ENCODE peak calls at places on chromosomes 7 and 10, in ten cellular contexts. Q, U, B, V, D, N, K, G, E and R are unnamed samples. For H3K27me3 and H3K36me3, the result is how much of the 10 kb centered on the place peaks cover.

GRCh38 chr7:80095545-80095944 is 39.1 kb upstream of the GNAI1 start:
- DNase-seq in U (no peak), G (no peak), V (no peak), B (peak), Q (peak), E (peak), N (no peak), K (no peak), D (no peak), R (no peak)

GRCh38 chr10:58817499-58817898 is 304.8 kb downstream of the BICC1 start:
- DNase-seq in Q (no peak), V (no peak), B (no peak), E (no peak), N (peak), D (no peak), K (no peak), G (peak), U (no peak), R (no peak)

GRCh38 chr10:47175181-47176080 is 124.6 kb upstream of the GDF10 start:
- DNase-seq in N (no peak), Q (no peak), U (no peak), K (no peak), G (no peak), E (no peak), B (no peak), V (no peak), D (no peak), R (no peak)

GRCh38 chr10:97508342-97508741 is 9.6 kb downstream of the UBTD1 start:
- DNase-seq in Q (peak), D (no peak), K (no peak), N (peak), U (no peak), G (no peak), B (no peak), E (peak), V (no peak), R (peak)

GRCh38 chr7:2141656-2142055 is 91.1 kb downstream of the MAD1L1 start:
- DNase-seq in U (no peak), D (no peak), E (no peak), Q (no peak), B (no peak), K (no peak), G (no peak), N (no peak), V (no peak), R (no peak)

GRCh38 chr10:112915590-112916572 is 34.2 kb upstream of the TCF7L2 start:
- DNase-seq in U (no peak), B (no peak), D (peak), V (no peak), N (no peak), Q (peak), K (no peak), G (no peak), E (peak), R (peak)

GRCh38 chr7:122311280-122311679 is 6.7 kb upstream of the FEZF1 start:
- DNase-seq in B (no peak), V (no peak), G (no peak), K (no peak), U (no peak), N (no peak), E (no peak), D (no peak), Q (no peak), R (no peak)

GRCh38 chr7:114459574-114459973 is 45.0 kb downstream of the FOXP2 start:
- DNase-seq in B (no peak), E (no peak), U (no peak), V (no peak), Q (no peak), N (no peak), D (no peak), K (no peak), G (no peak), R (no peak)

GRCh38 chr7:129607471-129608120 is 3.9 kb upstream of the NRF1 start:
- DNase-seq in G (peak), N (no peak), B (peak), E (peak), V (no peak), K (no peak), U (no peak), Q (peak), D (peak), R (no peak)

GRCh38 chr7:44184221-44184873 is 4.9 kb downstream of the GCK start:
- DNase-seq in N (peak), Q (peak), G (no peak), K (no peak), V (no peak), B (no peak), D (peak), E (peak), U (no peak), R (peak)

GRCh38 chr7:150973571-150974451 is 4.3 kb downstream of the KCNH2 start:
- DNase-seq in U (no peak), Q (peak), K (no peak), G (no peak), D (no peak), B (peak), V (no peak), N (no peak), E (no peak), R (no peak)

GRCh38 chr10:114635101-114635500 is 23.0 kb downstream of the ABLIM1 start:
- DNase-seq in G (peak), B (no peak), Q (no peak), U (no peak), V (no peak), K (no peak), N (peak), D (no peak), E (peak), R (no peak)

GRCh38 chr7:159015081-159015893 is 129.4 kb downstream of the VIPR2 start:
- DNase-seq in K (peak), N (peak), B (no peak), D (peak), V (no peak), E (peak), U (no peak), G (peak), Q (no peak), R (no peak)

GRCh38 chr10:8568401-8568800 is 513.9 kb downstream of the GATA3 start:
- DNase-seq in Q (peak), N (no peak), U (no peak), D (peak), G (no peak), K (no peak), V (no peak), E (no peak), B (no peak), R (no peak)

GRCh38 chr10:27446091-27446918 is 57.8 kb upstream of the RAB18 start:
- DNase-seq in K (no peak), N (peak), Q (peak), B (peak), D (peak), E (peak), U (no peak), G (peak), V (no peak), R (no peak)

GRCh38 chr7:102874966-102875365 is 37.8 kb upstream of the LRRC17 start:
- DNase-seq in Q (no peak), B (no peak), V (no peak), G (no peak), U (no peak), N (no peak), D (no peak), E (peak), K (no peak), R (no peak)

GRCh38 chr7:102869195-102869594 is 43.6 kb upstream of the LRRC17 start:
- DNase-seq in K (no peak), B (no peak), D (no peak), Q (no peak), U (no peak), E (no peak), V (no peak), G (no peak), N (no peak), R (no peak)

GRCh38 chr7:102873470-102874165 is 39.2 kb upstream of the LRRC17 start:
- DNase-seq in D (no peak), K (no peak), G (no peak), E (no peak), Q (no peak), V (no peak), B (no peak), N (no peak), U (no peak), R (no peak)

GRCh38 chr7:102874166-102874829 is 38.5 kb upstream of the LRRC17 start:
- DNase-seq in U (no peak), E (peak), G (no peak), V (no peak), Q (peak), B (no peak), D (peak), K (no peak), N (peak), R (peak)

DNA sequence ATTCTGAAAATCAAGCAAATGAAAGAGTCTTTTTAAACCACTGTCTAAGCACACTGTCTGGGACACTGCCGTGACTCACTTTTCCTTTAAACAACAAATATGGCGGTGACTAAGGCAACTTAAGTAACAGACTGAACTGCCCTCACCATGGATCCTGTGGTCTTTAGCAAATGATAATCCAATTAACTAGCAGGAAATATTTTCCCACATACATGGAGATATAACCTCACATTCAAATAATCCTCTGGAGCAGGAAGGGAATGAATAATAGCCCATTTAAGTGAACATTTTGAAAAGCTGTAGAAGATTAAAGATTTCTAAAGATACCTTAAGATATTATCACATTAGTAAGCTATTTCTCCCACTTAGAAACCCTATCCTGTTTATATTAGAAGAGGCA is 40.3 kb upstream of the LRRC17 start:
- DNase-seq in G (no peak), E (peak), K (no peak), N (peak), U (no peak), D (no peak), Q (peak), B (no peak), V (no peak), R (peak)
- TF ChIP-seq CTCF in G (no peak), E (no peak), K (no peak), N (no peak), U (no peak), D (no peak), Q (no peak), B (no peak), V (no peak), R (no peak)

DNA sequence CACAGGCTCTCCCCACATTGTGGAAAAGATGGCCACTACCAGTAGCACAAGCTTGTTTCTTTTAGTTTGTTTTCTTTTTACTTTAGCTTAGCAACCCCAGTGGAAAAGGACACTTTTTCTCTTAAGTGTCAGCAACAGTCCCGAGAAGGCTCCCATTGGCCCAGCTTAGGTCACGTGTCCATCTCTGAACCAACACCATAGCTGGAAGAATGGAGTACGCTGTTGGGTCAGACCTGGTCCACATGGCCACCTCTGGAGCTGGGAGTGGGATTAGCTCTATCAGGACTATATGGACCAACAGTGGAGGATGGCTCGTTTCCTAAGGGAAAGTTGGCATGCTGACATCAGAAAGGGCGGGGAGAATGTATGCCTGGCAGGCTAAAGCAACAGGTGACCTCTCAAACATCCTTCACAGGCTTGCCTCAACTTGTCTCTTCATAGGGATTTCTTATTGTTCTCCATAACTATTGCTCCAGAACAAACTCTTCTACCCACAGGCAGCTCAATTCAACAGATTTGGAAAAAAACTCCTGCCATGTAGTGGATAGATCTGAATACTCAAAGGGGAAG is 27.6 kb upstream of the NEUROG3 start:
- DNase-seq in K (no peak), D (no peak), E (no peak), U (no peak), N (no peak), G (no peak), V (no peak), Q (peak), B (no peak), R (no peak)
- H3K27me3 ChIP-seq in K (half or more), D (under half), E (under half), U (under half), N (under half), G (under half), V (under half), Q (under half), B (under half), R (under half)

DNA sequence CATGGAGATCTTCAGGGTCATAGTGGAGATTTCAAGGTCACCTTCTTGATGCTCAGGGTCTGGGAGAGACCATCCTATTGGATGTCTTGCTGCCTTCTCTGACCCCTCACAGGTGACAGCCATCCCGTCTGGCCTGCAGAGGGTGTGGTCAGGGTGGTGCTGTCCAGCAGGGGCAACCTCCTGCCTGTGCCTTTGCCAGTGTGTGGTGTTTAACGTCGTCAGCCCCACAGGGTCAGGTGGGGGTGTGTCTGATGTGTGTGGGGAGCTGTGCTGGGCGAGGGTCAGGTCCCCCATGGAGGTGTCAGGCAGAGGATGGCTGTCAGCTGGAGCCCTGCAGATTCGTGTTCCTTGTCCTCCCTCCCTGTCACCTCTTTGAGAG is 16.5 kb downstream of the ADCY1 start:
- DNase-seq in E (no peak), Q (no peak), B (no peak), G (no peak), V (peak), K (no peak), N (no peak), D (no peak), U (no peak), R (no peak)
- H3K36me3 ChIP-seq in E (under half), Q (under half), B (under half), G (under half), V (under half), K (under half), N (under half), D (under half), U (under half), R (under half)

GRCh38 chr10:95728535-95728934 is 27.4 kb upstream of the ENTPD1 start:
- DNase-seq in U (no peak), Q (no peak), V (no peak), K (no peak), D (no peak), E (peak), B (no peak), G (no peak), N (peak), R (no peak)
- TF ChIP-seq CTCF in U (no peak), Q (no peak), V (no peak), K (peak), D (no peak), E (peak), B (no peak), G (no peak), N (no peak), R (no peak)

GRCh38 chr7:130734525-130735272 is 692 bp upstream of the KLF14 start:
- DNase-seq in B (peak), K (no peak), Q (peak), D (no peak), E (no peak), U (no peak), V (no peak), N (no peak), G (peak), R (no peak)
- H3K27me3 ChIP-seq in B (under half), K (half or more), Q (under half), D (half or more), E (under half), U (under half), V (half or more), N (under half), G (half or more), R (under half)

GRCh38 chr7:127711872-127712271 is 59.9 kb downstream of the SND1 start:
- DNase-seq in E (no peak), U (no peak), G (no peak), N (no peak), V (no peak), K (no peak), Q (no peak), B (no peak), D (no peak), R (no peak)
- H3K36me3 ChIP-seq in E (half or more), U (under half), G (under half), N (under half), V (under half), K (under half), Q (under half), B (under half), D (under half), R (under half)

GRCh38 chr7:98735801-98736200 is 118.7 kb downstream of the NPTX2 start:
- DNase-seq in U (no peak), D (no peak), N (no peak), V (no peak), K (no peak), G (no peak), B (no peak), E (no peak), Q (no peak), R (no peak)

GRCh38 chr7:98730331-98730730 is 113.2 kb downstream of the NPTX2 start:
- DNase-seq in G (no peak), V (no peak), E (no peak), U (no peak), N (no peak), K (no peak), Q (no peak), B (no peak), D (no peak), R (no peak)

GRCh38 chr7:98737176-98737575 is 120.1 kb downstream of the NPTX2 start:
- DNase-seq in D (no peak), K (no peak), Q (no peak), G (no peak), U (no peak), B (no peak), N (no peak), E (no peak), V (no peak), R (no peak)

GRCh38 chr7:98731651-98732050 is 114.6 kb downstream of the NPTX2 start:
- DNase-seq in G (no peak), K (no peak), E (no peak), D (no peak), Q (no peak), U (no peak), B (no peak), V (no peak), N (no peak), R (no peak)

GRCh38 chr7:98733036-98733435 is 116.0 kb downstream of the NPTX2 start:
- DNase-seq in Q (peak), U (no peak), E (peak), N (peak), G (no peak), D (peak), K (no peak), B (peak), V (no peak), R (no peak)
- TF ChIP-seq CTCF in Q (peak), U (no peak), E (peak), N (peak), G (peak), D (peak), K (peak), B (peak), V (peak), R (peak)

DNA sequence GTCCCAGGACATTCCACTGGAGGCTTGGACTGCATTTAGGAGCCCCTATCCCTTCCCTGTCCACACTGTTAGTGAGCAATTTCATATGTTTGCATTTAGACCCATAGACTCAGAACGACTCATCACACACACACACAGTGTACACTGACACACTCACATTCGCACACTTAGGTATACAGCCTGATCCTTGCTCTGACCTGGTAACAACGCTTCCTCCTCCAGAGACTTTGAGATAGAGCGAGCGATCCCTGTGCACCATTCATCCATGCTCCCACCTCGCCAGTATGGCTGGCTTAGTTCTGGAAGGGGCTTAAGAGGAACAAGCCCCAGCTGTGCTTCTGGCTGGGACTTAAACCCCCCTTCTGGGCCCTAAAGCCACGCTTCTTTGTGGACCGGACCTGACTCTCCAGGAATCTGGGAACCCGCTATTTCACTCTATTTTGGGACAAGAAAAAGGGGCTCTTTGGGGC is 905 bp upstream of the HOXA13 start:
- DNase-seq in V (peak), D (no peak), B (no peak), E (peak), N (no peak), U (no peak), G (no peak), K (no peak), Q (no peak), R (no peak)
- H3K27me3 ChIP-seq in V (half or more), D (half or more), B (half or more), E (under half), N (half or more), U (half or more), G (half or more), K (half or more), Q (half or more), R (half or more)

DNA sequence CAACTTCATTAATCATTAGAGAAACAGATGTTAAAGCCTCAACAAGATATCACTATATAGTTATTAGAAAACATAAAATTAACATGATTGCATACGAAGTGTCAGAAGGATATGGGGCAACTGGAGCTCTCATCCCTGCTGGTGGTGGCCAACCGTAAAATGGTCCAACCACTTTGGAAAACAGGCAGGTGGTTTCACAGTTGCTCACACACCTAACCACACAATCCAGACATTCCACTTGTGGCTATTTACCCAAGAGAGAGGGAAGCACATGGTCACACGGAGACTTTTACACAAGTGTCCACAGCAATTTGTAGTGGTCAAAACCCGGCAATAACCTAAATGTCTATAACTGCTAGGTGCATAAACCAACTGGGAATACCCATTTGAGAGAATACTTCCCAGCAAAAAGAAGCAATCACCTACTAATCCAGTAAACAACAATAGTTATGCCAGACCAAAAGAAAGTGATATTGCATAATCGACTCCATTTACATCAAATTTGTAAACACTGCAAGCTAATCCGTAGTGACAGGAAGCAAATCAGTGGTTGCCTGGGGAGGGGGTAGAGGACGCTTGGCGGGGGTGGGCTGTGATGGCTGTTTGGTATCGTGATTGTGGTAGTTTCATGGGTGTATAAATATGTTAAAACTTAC is 91.8 kb downstream of the LARP4B start:
- DNase-seq in E (no peak), N (no peak), G (no peak), K (no peak), D (no peak), Q (no peak), U (no peak), B (no peak), V (no peak), R (peak)
- H3K36me3 ChIP-seq in E (under half), N (under half), G (under half), K (half or more), D (under half), Q (under half), U (under half), B (under half), V (half or more), R (under half)

DNA sequence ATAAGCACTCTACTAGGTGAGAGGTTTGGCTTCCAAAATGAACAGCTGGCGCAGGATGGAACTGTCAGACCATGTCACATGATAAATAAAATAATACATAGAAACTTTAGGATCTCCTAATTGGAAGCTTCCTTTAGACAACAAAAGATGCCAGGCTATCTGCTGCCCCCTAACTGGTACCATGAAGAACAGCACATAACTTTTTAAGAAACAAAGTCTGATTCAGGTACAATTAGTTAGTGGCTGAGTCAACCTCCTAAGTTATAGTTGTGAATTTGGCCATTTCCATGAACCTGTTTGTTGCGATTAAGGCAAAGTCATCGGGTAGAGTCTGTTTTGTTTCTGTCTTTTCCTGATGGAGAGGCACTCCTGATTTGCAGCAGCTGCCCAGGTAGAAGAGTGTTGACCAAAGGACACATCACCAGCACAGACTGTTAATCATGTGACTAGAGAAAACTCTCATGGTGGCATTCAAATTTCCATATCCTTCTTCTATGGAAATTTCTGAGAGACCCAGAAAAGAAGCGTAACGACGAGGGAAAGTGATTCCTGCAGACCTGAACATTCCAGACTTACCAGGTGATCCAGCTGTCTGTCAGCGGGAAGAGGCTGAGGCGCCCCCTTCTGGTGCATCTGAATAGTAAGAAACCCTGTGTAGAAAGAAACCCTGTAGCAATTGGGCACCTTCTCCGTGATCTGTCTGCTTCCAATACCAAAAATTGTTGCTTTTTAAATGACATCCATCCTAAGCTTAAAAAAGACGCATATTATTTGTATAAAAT is 8.6 kb upstream of the INHBA start:
- DNase-seq in B (peak), G (peak), V (no peak), K (no peak), U (no peak), N (no peak), E (peak), D (peak), Q (peak), R (no peak)
- TF ChIP-seq CTCF in B (peak), G (peak), V (no peak), K (peak), U (no peak), N (peak), E (peak), D (peak), Q (peak), R (peak)